ENCODE peak calls at places on chromosomes 13 and 19, in eight cellular contexts. D is breast epithelium, P is mesendoderm, R is aorta, O is lung, E is brain microvascular endothelial cell, A is small intestine, J is fibroblast of the aortic adventitia. U is an unnamed sample.
A peak's percentile ranks its signal among the peaks of the same experiment; 100 is the strongest.

GRCh38 chr19:571127-571974 is 1.0 kb upstream of the BSG start:
- DNase-seq in D (peak; percentile 76), P (peak; percentile 74), R (no peak), O (peak; percentile 60), E (no peak), A (peak; percentile 62), J (peak; percentile 30), U (peak; percentile 64)

GRCh38 chr13:49641810-49642291 is 13.5 kb downstream of the ARL11 start:
- DNase-seq in D (no peak), P (peak; percentile 39), R (peak; percentile 83), O (peak; percentile 77), E (peak; percentile 45), A (no peak), J (peak; percentile 96), U (no peak)

GRCh38 chr19:6521718-6522646 is 8.8 kb upstream of the TNFSF9 start:
- DNase-seq in D (no peak), P (peak; percentile 28), R (no peak), O (no peak), E (peak; percentile 9), A (peak; percentile 15), J (peak; percentile 15), U (peak; percentile 59)

GRCh38 chr13:106103779-106104178 is 431.7 kb downstream of the EFNB2 start:
- DNase-seq in D (no peak), P (peak; percentile 77), R (no peak), O (no peak), E (peak; percentile 88), A (peak; percentile 58), J (no peak), U (no peak)

GRCh38 chr13:25132021-25132420 is 36.1 kb downstream of the PABPC3 start:
- DNase-seq in D (no peak), P (no peak), R (no peak), O (no peak), E (no peak), A (no peak), J (no peak), U (no peak)

GRCh38 chr19:6761053-6761676 is 6.1 kb downstream of the SH2D3A start:
- DNase-seq in D (no peak), P (peak; percentile 62), R (no peak), O (no peak), E (no peak), A (no peak), J (no peak), U (no peak)

GRCh38 chr13:98828614-98829013 is 76.1 kb upstream of the SLC15A1 start:
- DNase-seq in D (no peak), P (no peak), R (no peak), O (no peak), E (no peak), A (peak; percentile 83), J (no peak), U (no peak)

GRCh38 chr19:18321729-18322091 is 1.2 kb downstream of the LSM4 start:
- DNase-seq in D (no peak), P (no peak), R (no peak), O (no peak), E (no peak), A (no peak), J (peak; percentile 25), U (no peak)

GRCh38 chr13:93446256-93446655 is 219.6 kb downstream of the GPC6 start:
- DNase-seq in D (no peak), P (no peak), R (no peak), O (no peak), E (no peak), A (no peak), J (no peak), U (no peak)

GRCh38 chr19:39406656-39407393 is at the start of gene ZFP36:
- DNase-seq in D (peak; percentile 97), P (peak; percentile 84), R (peak; percentile 93), O (peak; percentile 92), E (peak; percentile 80), A (peak; percentile 86), J (peak; percentile 91), U (peak; percentile 88)

GRCh38 chr13:104987621-104988020 is 1547.8 kb downstream of the EFNB2 start:
- DNase-seq in D (no peak), P (no peak), R (no peak), O (no peak), E (no peak), A (no peak), J (no peak), U (no peak)

GRCh38 chr13:104979281-104979680 is 1556.2 kb downstream of the EFNB2 start:
- DNase-seq in D (no peak), P (no peak), R (no peak), O (no peak), E (no peak), A (no peak), J (no peak), U (no peak)

GRCh38 chr13:104980571-104980970 is 1554.9 kb downstream of the EFNB2 start:
- DNase-seq in D (no peak), P (no peak), R (no peak), O (no peak), E (no peak), A (no peak), J (no peak), U (no peak)

DNA sequence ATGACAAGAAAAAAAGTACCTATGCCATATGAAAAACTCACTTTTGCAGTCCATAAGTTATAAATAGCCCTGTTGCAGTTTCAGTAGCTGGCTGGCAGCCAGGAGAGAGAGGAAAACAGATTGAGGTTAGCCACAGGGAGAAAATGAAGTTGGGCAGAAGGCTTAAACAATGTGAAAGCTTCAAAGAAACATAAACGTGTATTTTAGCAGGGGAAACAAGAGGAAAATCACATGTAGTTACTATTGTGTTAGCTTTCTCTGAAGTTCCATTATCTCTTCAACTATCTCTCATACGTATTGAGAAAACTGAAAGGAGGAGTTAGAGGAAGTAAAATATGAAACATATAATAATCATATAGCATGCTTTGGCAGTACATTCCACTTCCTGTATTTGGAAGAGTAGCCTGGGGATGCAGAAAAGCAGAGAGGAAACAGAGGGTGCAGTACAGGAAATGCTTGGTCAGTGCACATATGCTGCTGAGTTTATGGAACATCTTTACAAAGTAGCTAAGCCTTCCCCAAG is 1551.1 kb downstream of the EFNB2 start:
- DNase-seq in D (no peak), P (no peak), R (peak; percentile 55), O (no peak), E (peak; percentile 81), A (no peak), J (peak; percentile 1), U (peak; percentile 51)
- H3K4me3 ChIP-seq in D (peak overlapping the region; percentile 1), P (no peak overlapping the region), R (no peak overlapping the region), O (no peak overlapping the region), E (no peak overlapping the region), A (no peak overlapping the region), J (no peak overlapping the region), U (no peak overlapping the region)

GRCh38 chr19:53381376-53381775 is 13.6 kb upstream of the ZNF765 start:
- DNase-seq in D (no peak), P (no peak), R (no peak), O (no peak), E (no peak), A (no peak), J (no peak), U (no peak)
- H3K4me3 ChIP-seq in D (no peak overlapping the region), P (no peak overlapping the region), R (no peak overlapping the region), O (no peak overlapping the region), E (no peak overlapping the region), A (no peak overlapping the region), J (no peak overlapping the region), U (no peak overlapping the region)

GRCh38 chr19:47601180-47601904 is 7.6 kb upstream of the BICRA start:
- DNase-seq in D (no peak), P (no peak), R (no peak), O (no peak), E (no peak), A (peak; percentile 96), J (no peak), U (no peak)
- H3K4me3 ChIP-seq in D (peak overlapping the region; percentile 79), P (no peak overlapping the region), R (peak overlapping the region; percentile 52), O (no peak overlapping the region), E (peak overlapping the region; percentile 62), A (no peak overlapping the region), J (peak overlapping the region; percentile 72), U (peak overlapping the region; percentile 49)

GRCh38 chr19:46620716-46621115 is 4.2 kb downstream of the PTGIR start:
- DNase-seq in D (no peak), P (no peak), R (peak; percentile 86), O (no peak), E (peak; percentile 28), A (no peak), J (peak; percentile 78), U (no peak)
- H3K4me3 ChIP-seq in D (peak overlapping the region; percentile 41), P (no peak overlapping the region), R (peak overlapping the region; percentile 39), O (no peak overlapping the region), E (no peak overlapping the region), A (no peak overlapping the region), J (peak overlapping the region; percentile 59), U (no peak overlapping the region)

DNA sequence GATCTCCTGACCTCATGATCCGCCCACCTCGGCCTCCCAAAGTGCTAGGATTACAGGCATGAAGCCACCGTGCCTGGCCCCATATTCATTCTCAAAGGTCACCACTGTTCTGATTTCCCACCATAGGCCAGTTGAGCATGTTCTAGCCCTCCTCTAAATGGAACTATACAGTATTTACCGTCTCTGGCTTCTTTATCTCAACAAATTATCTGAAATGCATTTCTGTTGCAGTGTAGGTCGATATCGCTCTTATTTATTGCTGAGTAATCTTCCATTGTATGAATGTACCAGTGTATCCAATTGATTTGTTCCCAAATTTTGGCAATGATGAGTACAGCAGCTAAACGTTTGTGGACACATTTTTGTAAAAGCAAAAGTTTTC is 15.4 kb downstream of the SLC1A5 start:
- DNase-seq in D (no peak), P (no peak), R (no peak), O (no peak), E (no peak), A (no peak), J (no peak), U (no peak)
- H3K4me3 ChIP-seq in D (no peak overlapping the region), P (no peak overlapping the region), R (no peak overlapping the region), O (no peak overlapping the region), E (no peak overlapping the region), A (no peak overlapping the region), J (no peak overlapping the region), U (no peak overlapping the region)

GRCh38 chr19:57820599-57820998 is 5.9 kb upstream of the ZNF552 start:
- DNase-seq in D (no peak), P (no peak), R (no peak), O (no peak), E (no peak), A (no peak), J (no peak), U (no peak)
- H3K4me3 ChIP-seq in D (peak overlapping the region; percentile 95), P (peak overlapping the region; percentile 99), R (no peak overlapping the region), O (peak overlapping the region; percentile 86), E (peak overlapping the region; percentile 97), A (no peak overlapping the region), J (peak overlapping the region; percentile 98), U (peak overlapping the region; percentile 91)

DNA sequence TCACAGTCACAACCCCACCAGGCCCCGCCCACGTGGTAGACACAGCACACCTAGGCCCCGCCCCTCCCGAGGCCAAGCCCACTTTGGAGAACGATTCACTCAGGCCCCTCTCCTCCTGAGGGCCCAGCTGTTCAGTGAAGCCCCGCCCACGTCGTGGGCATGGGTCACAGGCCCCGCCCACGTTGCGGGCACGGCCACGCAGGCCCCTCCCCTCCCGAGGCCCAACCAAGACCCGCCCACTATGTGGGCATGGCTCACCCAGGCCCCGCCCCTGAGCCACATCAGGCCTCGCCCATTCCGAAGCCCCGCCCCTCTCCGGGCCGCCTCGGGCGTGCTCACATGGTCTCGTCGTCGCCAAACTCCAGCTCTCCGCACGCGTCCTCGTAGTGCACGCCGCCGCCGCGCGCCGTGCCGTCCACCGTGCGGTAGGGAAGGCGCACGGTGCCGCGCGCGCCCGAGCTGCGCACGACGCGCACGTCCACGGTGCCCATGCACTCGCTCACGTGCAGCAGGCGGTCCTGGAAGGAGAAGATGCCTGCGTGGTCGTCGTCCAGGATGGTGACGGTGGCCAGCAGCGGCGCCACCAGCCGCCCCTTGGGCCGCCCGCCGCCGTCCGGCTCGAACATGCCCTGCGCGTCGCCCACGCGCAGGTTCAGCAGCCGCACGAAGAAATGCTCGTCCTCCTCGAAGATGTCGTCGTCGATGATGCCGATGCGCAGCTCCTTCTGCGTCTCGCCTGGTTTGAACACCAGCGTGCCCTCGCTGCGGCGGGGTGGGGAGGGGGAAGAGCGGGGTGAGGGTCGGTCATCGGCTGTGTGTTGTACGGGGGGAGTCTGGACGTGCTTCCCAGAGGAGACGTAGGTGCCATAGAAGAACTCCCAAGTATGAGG is 24.0 kb downstream of the SLC8A2 start:
- DNase-seq in D (no peak), P (peak; percentile 92), R (no peak), O (peak; percentile 30), E (peak; percentile 23), A (peak; percentile 30), J (peak; percentile 13), U (peak; percentile 64)
- H3K4me3 ChIP-seq in D (peak overlapping the region; percentile 64), P (no peak overlapping the region), R (no peak overlapping the region), O (no peak overlapping the region), E (no peak overlapping the region), A (no peak overlapping the region), J (no peak overlapping the region), U (no peak overlapping the region)